ENCODE peak calls at places on chromosomes 6 and 20, in eight cellular contexts. N, L, G, W, F, K, U and C are unnamed samples. For H3K4me1, the result is how much of the 10 kb centered on the place peaks cover.

GRCh38 chr20:6533828-6534388 is 233.6 kb upstream of the BMP2 start:
- DNase-seq in N (no peak), L (peak), G (no peak), W (no peak), F (no peak), K (no peak), U (no peak), C (no peak)

GRCh38 chr20:62539208-62539607 is 63.4 kb upstream of the GATA5 start:
- DNase-seq in N (no peak), L (no peak), G (no peak), W (no peak), F (no peak), K (no peak), U (no peak), C (no peak)

GRCh38 chr20:47669489-47669888 is 115.8 kb downstream of the SULF2 start:
- DNase-seq in N (no peak), L (no peak), G (no peak), W (no peak), F (no peak), K (no peak), U (no peak), C (no peak)

GRCh38 chr6:44646355-44646754 is 258.8 kb downstream of the CDC5L start:
- DNase-seq in N (no peak), L (peak), G (no peak), W (no peak), F (no peak), K (no peak), U (no peak), C (no peak)

GRCh38 chr20:40111282-40111681 is 577.8 kb downstream of the MAFB start:
- DNase-seq in N (no peak), L (no peak), G (no peak), W (no peak), F (no peak), K (no peak), U (no peak), C (no peak)

GRCh38 chr20:58407966-58408557 is 19.0 kb downstream of the VAPB start:
- DNase-seq in N (no peak), L (no peak), G (peak), W (no peak), F (no peak), K (no peak), U (peak), C (no peak)

GRCh38 chr20:3400260-3401155 is 7.0 kb downstream of the DNAAF9 start:
- DNase-seq in N (no peak), L (no peak), G (no peak), W (no peak), F (no peak), K (no peak), U (peak), C (no peak)

GRCh38 chr20:2237059-2237458 is 58.7 kb upstream of the TGM3 start:
- DNase-seq in N (peak), L (peak), G (no peak), W (peak), F (peak), K (no peak), U (peak), C (no peak)

GRCh38 chr6:157236040-157236725 is 87.1 kb downstream of the TMEM242 start:
- DNase-seq in N (no peak), L (no peak), G (no peak), W (no peak), F (no peak), K (no peak), U (no peak), C (no peak)

GRCh38 chr6:144066745-144067484 is 28.5 kb downstream of the SF3B5 start:
- DNase-seq in N (no peak), L (no peak), G (peak), W (no peak), F (no peak), K (no peak), U (no peak), C (no peak)

GRCh38 chr20:57211949-57212889 is 54.2 kb downstream of the BMP7 start:
- DNase-seq in N (peak), L (peak), G (no peak), W (peak), F (no peak), K (no peak), U (peak), C (peak)

GRCh38 chr6:38088794-38089193 is 269.3 kb downstream of the ZFAND3 start:
- DNase-seq in N (no peak), L (no peak), G (no peak), W (no peak), F (no peak), K (no peak), U (no peak), C (no peak)

GRCh38 chr20:8454137-8454712 is 322.2 kb downstream of the PLCB1 start:
- DNase-seq in N (no peak), L (peak), G (peak), W (no peak), F (no peak), K (no peak), U (peak), C (no peak)

GRCh38 chr20:63589261-63590217 is 15.5 kb upstream of the HELZ2 start:
- DNase-seq in N (no peak), L (no peak), G (no peak), W (no peak), F (no peak), K (no peak), U (peak), C (no peak)

GRCh38 chr6:109449789-109450673 is 5.5 kb downstream of the MICAL1 start:
- DNase-seq in N (peak), L (no peak), G (no peak), W (no peak), F (no peak), K (peak), U (no peak), C (no peak)
- H3K4me3 ChIP-seq in N (no peak), L (no peak), G (no peak), W (no peak), F (no peak), K (no peak), U (no peak), C (no peak)

DNA sequence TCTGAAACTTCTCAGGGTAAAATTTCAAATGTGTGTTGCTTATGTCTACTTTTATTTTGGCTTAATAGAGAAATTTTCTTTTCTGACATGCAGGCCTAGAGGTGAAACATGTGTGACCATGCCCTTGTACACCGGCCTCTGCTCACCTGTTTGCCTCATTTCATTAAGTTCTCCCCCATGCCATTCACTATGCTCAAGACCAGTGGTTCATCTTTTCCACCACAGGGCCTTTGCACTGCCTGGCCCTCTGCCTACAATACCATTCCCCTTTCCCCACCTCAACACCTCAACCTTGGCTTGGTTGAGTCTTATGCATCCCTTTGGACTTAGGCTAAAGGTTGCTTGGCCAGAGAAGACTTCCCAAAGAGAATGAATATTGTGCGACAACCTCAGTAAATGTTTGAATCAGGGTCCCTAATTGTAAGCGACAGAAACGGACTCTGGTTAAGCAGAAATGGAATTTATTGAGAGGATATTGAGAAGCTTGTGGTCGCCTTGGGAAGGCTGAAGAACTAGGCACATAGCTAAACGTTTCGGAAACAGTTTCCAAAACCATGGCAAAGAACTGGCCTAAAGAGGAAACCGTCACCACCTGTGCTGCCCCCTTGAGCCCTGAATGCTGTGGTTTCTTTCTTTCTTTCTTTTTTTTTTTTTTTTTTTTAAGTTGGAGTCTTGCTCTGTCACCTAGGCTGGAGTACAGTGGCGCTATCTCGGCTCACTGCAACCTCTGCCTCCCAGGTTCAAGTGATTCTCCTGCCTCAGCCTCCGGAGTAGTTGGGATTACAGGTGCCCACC is 152.2 kb downstream of the SOX4 start:
- DNase-seq in N (no peak), L (no peak), G (no peak), W (no peak), F (no peak), K (no peak), U (no peak), C (no peak)
- H3K4me1 ChIP-seq in N (under half), L (under half), G (under half), W (under half), F (under half), K (under half), U (under half), C (under half)

GRCh38 chr6:120966321-120966720 is 368.0 kb downstream of the TBC1D32 start:
- DNase-seq in N (no peak), L (no peak), G (no peak), W (no peak), F (no peak), K (no peak), U (no peak), C (no peak)

GRCh38 chr6:120960761-120961160 is 373.5 kb downstream of the TBC1D32 start:
- DNase-seq in N (no peak), L (no peak), G (no peak), W (no peak), F (no peak), K (no peak), U (no peak), C (no peak)

GRCh38 chr6:120965814-120966213 is 368.5 kb downstream of the TBC1D32 start:
- DNase-seq in N (no peak), L (peak), G (no peak), W (no peak), F (no peak), K (no peak), U (no peak), C (no peak)
- TF ChIP-seq CTCF in N (no peak), L (no peak), G (no peak), W (no peak), F (no peak), K (no peak), U (no peak), C (no peak)

GRCh38 chr6:22326500-22326899 is 29.7 kb upstream of the PRL start:
- DNase-seq in N (no peak), L (no peak), G (no peak), W (no peak), F (no peak), K (no peak), U (no peak), C (no peak)

GRCh38 chr6:22325481-22325880 is 28.6 kb upstream of the PRL start:
- DNase-seq in N (no peak), L (no peak), G (no peak), W (no peak), F (no peak), K (no peak), U (no peak), C (no peak)

GRCh38 chr6:22320750-22321149 is 23.9 kb upstream of the PRL start:
- DNase-seq in N (no peak), L (peak), G (no peak), W (no peak), F (no peak), K (no peak), U (no peak), C (no peak)

GRCh38 chr6:22322103-22322882 is 25.5 kb upstream of the PRL start:
- DNase-seq in N (no peak), L (no peak), G (no peak), W (no peak), F (no peak), K (no peak), U (no peak), C (no peak)

GRCh38 chr6:22323848-22324247 is 27.0 kb upstream of the PRL start:
- DNase-seq in N (no peak), L (no peak), G (no peak), W (no peak), F (no peak), K (no peak), U (no peak), C (no peak)
- H3K4me3 ChIP-seq in N (no peak), L (no peak), G (no peak), W (no peak), F (no peak), K (no peak), U (no peak), C (no peak)

GRCh38 chr20:31918471-31919105 is 33.3 kb downstream of the PDRG1 start:
- DNase-seq in N (no peak), L (no peak), G (no peak), W (no peak), F (peak), K (no peak), U (no peak), C (no peak)
- H3K4me1 ChIP-seq in N (under half), L (under half), G (under half), W (under half), F (under half), K (under half), U (under half), C (under half)

DNA sequence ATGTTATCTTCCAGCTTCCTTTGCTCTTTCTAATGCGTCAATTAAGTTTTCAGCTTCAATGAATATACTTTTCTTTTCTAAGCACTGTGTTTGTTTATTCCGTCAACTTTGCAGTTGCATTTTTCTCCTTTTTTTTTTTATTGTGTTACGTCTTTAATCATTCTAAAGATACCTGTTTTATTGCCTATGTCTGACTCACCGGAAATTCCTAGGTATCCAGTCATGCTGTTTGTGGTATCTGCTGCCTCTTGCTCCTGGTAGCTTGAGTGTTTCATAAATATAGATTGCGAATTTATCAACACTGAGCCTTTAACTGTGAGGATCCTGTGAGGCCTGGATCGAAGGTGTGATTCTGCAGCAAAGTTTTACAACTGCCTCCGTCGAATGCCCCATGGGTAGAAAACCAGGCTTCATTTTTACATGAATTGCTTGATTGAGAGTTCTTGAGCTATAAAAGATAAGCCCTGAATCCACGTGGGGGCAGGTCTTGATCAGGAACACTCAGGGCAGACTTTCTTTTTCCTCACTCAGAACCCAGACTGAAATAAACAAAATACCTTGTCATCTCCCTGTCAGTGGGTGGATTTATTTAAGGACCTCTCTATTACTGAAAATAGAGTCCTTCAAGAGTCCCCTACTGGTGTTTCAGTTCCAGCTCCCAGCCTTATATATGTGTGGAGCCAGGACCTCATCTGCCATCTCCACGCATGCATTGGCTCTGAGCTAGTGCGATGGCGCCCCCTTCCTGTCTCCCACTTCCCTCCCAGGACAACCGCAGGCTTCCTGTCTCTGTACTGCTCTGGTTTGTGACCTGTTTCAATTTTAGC is 60.1 kb upstream of the LRRC1 start:
- DNase-seq in N (no peak), L (peak), G (peak), W (peak), F (no peak), K (no peak), U (peak), C (peak)
- TF ChIP-seq CTCF in N (no peak), L (peak), G (peak), W (peak), F (no peak), K (no peak), U (peak), C (peak)

GRCh38 chr6:4802312-4802935 is 26.2 kb downstream of the CDYL start:
- DNase-seq in N (no peak), L (no peak), G (peak), W (no peak), F (no peak), K (no peak), U (no peak), C (no peak)
- H3K4me3 ChIP-seq in N (no peak), L (no peak), G (peak), W (no peak), F (no peak), K (no peak), U (no peak), C (no peak)

GRCh38 chr20:50308166-50308512 is 117.5 kb downstream of the CEBPB start:
- DNase-seq in N (no peak), L (no peak), G (no peak), W (no peak), F (no peak), K (no peak), U (no peak), C (no peak)
- H3K4me1 ChIP-seq in N (half or more), L (half or more), G (under half), W (under half), F (half or more), K (under half), U (half or more), C (half or more)

GRCh38 chr6:103113416-103113815 is 1719.9 kb downstream of the GRIK2 start:
- DNase-seq in N (no peak), L (no peak), G (no peak), W (no peak), F (no peak), K (no peak), U (no peak), C (no peak)
- TF ChIP-seq CTCF in N (no peak), L (no peak), G (no peak), W (no peak), F (no peak), K (no peak), U (no peak), C (no peak)

GRCh38 chr6:125611573-125612399 is 137.6 kb upstream of the HEY2 start:
- DNase-seq in N (no peak), L (peak), G (no peak), W (no peak), F (no peak), K (no peak), U (peak), C (no peak)
- H3K4me3 ChIP-seq in N (no peak), L (peak), G (no peak), W (no peak), F (no peak), K (no peak), U (no peak), C (peak)